ENCODE peak calls at places on chromosomes 12 and 14, in ten cellular contexts. V, A, N, H, W, O, C, K, T and F are unnamed samples. For H3K36me3, the result is how much of the 10 kb centered on the place peaks cover.

GRCh38 chr14:99573436-99574098 is 30.4 kb downstream of the CCDC85C start:
- DNase-seq in K (no peak), H (no peak), W (no peak), A (no peak), N (no peak), C (no peak), T (no peak), V (no peak), O (no peak), F (no peak)

GRCh38 chr12:100493371-100494012 is 19.8 kb downstream of the NR1H4 start:
- DNase-seq in T (peak), N (no peak), K (no peak), V (no peak), H (no peak), A (no peak), C (no peak), O (no peak), W (no peak), F (no peak)

GRCh38 chr12:106924458-106924857 is 31.2 kb upstream of the TMEM263 start:
- DNase-seq in A (no peak), O (no peak), C (no peak), W (no peak), T (no peak), H (no peak), N (no peak), K (no peak), V (no peak), F (no peak)

GRCh38 chr12:47746523-47746922 is 12.2 kb downstream of the RAPGEF3 start:
- DNase-seq in T (no peak), C (no peak), O (no peak), W (no peak), A (no peak), K (no peak), V (no peak), H (no peak), N (no peak), F (no peak)

GRCh38 chr12:119448737-119449136 is 114.2 kb downstream of the CCDC60 start:
- DNase-seq in H (no peak), T (no peak), V (no peak), W (no peak), O (no peak), N (no peak), C (no peak), A (no peak), K (no peak), F (no peak)

GRCh38 chr12:54127538-54128259 is 61.1 kb downstream of the SMUG1 start:
- DNase-seq in T (no peak), W (no peak), H (no peak), K (no peak), O (no peak), N (no peak), V (no peak), A (no peak), C (no peak), F (no peak)

GRCh38 chr14:24848427-24848826 is 201.5 kb downstream of the STXBP6 start:
- DNase-seq in V (no peak), H (peak), A (peak), O (no peak), C (no peak), W (no peak), N (no peak), K (no peak), T (no peak), F (no peak)

GRCh38 chr14:91899777-91900176 is 32.4 kb upstream of the TC2N start:
- DNase-seq in V (no peak), C (no peak), W (no peak), N (no peak), T (no peak), H (no peak), A (no peak), O (no peak), K (no peak), F (no peak)

GRCh38 chr14:29310210-29310609 is 543.6 kb downstream of the FOXG1 start:
- DNase-seq in N (no peak), V (no peak), W (no peak), T (no peak), O (no peak), C (no peak), K (no peak), A (no peak), H (no peak), F (no peak)

GRCh38 chr14:35403085-35403396 is 1.5 kb downstream of the NFKBIA start:
- DNase-seq in W (no peak), V (no peak), N (no peak), T (peak), A (peak), K (peak), H (no peak), O (peak), C (no peak), F (no peak)

GRCh38 chr12:122139941-122140340 is 34.1 kb downstream of the IL31 start:
- DNase-seq in O (no peak), H (no peak), C (no peak), A (no peak), K (no peak), T (no peak), W (no peak), N (no peak), V (no peak), F (no peak)
- H3K36me3 ChIP-seq in O (under half), H (under half), C (half or more), A (under half), K (half or more), T (half or more), W (under half), N (under half), V (under half), F (under half)

DNA sequence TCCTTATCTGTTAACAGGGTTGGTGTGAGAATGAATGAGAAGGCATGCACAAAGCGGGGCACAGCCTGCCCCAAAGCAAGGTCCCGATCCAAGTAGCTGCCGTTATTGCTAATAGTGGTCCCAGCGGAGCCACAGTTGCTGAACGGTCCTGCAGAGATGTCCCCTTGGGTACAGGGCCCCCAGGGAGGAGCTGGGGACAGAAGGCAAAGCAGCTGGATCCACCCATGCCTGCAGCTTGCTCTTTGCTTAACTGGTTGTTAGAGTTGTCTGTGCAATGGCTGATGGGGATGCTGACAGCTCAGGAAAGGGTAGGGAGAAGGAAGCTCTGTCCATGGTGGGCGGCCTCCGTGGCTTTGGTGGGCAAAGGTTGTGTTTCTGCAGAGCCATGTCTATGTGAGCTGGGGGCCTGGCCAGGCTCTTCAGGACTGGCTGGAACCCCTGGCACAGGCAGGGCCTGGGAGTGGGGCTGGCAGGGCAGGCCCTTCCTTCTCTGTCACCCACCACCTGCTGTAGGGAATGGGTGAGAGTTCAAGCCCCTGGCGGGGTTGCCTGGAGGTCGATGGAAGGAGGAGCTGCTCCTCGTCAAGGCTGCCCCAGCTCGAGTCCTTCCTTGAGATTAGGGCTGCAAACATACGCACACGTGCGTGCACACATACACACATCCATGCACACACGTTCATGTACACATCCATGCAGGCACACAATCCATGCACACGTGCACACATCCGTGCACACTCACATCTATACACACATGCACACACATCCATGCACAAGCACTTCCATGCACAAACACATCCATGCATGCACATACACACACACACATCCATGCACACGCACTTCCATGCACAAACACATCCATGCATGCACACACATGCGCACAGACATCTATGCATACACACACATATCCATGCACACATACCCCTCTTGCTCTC is 35.4 kb downstream of the NOC4L start:
- DNase-seq in H (no peak), V (no peak), K (no peak), A (no peak), N (no peak), O (peak), T (no peak), W (no peak), C (no peak), F (no peak)
- H3K4me3 ChIP-seq in H (no peak), V (no peak), K (no peak), A (peak), N (no peak), O (peak), T (no peak), W (no peak), C (no peak), F (no peak)

GRCh38 chr12:132510111-132510724 is 20.3 kb downstream of the FBRSL1 start:
- DNase-seq in K (no peak), C (no peak), W (no peak), H (no peak), T (no peak), O (no peak), N (no peak), A (no peak), V (no peak), F (peak)

GRCh38 chr12:132507656-132508055 is 17.7 kb downstream of the FBRSL1 start:
- DNase-seq in N (peak), K (no peak), O (no peak), A (no peak), W (no peak), C (no peak), H (no peak), T (no peak), V (no peak), F (no peak)

GRCh38 chr12:132506730-132507538 is 17.0 kb downstream of the FBRSL1 start:
- DNase-seq in V (peak), K (peak), O (peak), W (no peak), H (peak), T (peak), N (peak), C (no peak), A (peak), F (peak)

GRCh38 chr12:132508860-132509732 is 19.1 kb downstream of the FBRSL1 start:
- DNase-seq in W (no peak), K (no peak), O (no peak), C (no peak), A (no peak), H (no peak), V (no peak), N (no peak), T (no peak), F (peak)

GRCh38 chr12:132508248-132508740 is 18.3 kb downstream of the FBRSL1 start:
- DNase-seq in H (no peak), K (no peak), C (no peak), V (no peak), O (no peak), A (no peak), N (no peak), T (no peak), W (no peak), F (peak)
- H3K36me3 ChIP-seq in H (under half), K (under half), C (under half), V (under half), O (under half), A (under half), N (under half), T (under half), W (under half), F (under half)

GRCh38 chr12:133190176-133190575 is 8.9 kb downstream of the ZNF268 start:
- DNase-seq in K (no peak), C (no peak), T (no peak), V (no peak), N (no peak), O (no peak), W (no peak), H (no peak), A (no peak), F (no peak)

GRCh38 chr12:133192847-133193246 is 11.6 kb downstream of the ZNF268 start:
- DNase-seq in T (no peak), H (no peak), V (no peak), N (no peak), C (no peak), K (no peak), O (no peak), A (no peak), W (no peak), F (no peak)
- H3K4me3 ChIP-seq in T (no peak), H (no peak), V (no peak), N (no peak), C (no peak), K (no peak), O (no peak), A (no peak), W (no peak), F (no peak)

DNA sequence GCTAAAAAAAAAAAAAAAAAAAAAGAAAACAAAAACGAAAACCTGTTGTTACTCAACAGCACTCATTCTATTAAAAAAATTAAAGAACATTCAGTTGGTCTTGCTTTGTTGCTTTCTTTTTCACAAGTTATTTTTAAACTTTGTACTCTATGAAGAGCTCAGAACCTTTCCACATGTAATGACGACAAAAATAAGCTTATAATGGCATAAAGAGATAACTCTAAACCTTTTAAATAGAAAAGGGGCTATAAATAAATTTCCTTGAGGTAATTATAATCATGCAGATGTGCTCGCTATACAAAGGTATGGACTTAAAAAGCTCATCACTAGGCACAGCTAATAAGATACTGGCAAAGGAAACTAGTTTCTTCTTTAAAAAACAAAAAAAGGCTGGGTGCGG is 13.4 kb downstream of the NR2C1 start:
- DNase-seq in H (no peak), C (no peak), A (no peak), V (no peak), T (no peak), O (no peak), K (no peak), W (no peak), N (no peak), F (no peak)
- H3K36me3 ChIP-seq in H (under half), C (half or more), A (half or more), V (under half), T (half or more), O (under half), K (half or more), W (under half), N (under half), F (under half)

GRCh38 chr14:105529506-105530445 is 3.4 kb downstream of the TMEM121 start:
- DNase-seq in K (peak), W (no peak), C (no peak), V (peak), O (no peak), N (no peak), H (no peak), T (peak), A (no peak), F (peak)
- H3K4me3 ChIP-seq in K (peak), W (peak), C (no peak), V (no peak), O (peak), N (no peak), H (no peak), T (no peak), A (no peak), F (no peak)

GRCh38 chr12:96295532-96296160 is 101.5 kb downstream of the ELK3 start:
- DNase-seq in T (no peak), A (no peak), W (no peak), K (no peak), N (no peak), C (no peak), O (no peak), V (no peak), H (no peak), F (no peak)

GRCh38 chr12:96297504-96297903 is 102.7 kb downstream of the CDK17 start:
- DNase-seq in W (no peak), H (no peak), T (no peak), O (no peak), A (no peak), N (no peak), C (no peak), V (no peak), K (no peak), F (no peak)

GRCh38 chr12:96289067-96289466 is 94.9 kb downstream of the ELK3 start:
- DNase-seq in T (no peak), O (no peak), H (no peak), V (no peak), A (no peak), C (no peak), N (no peak), K (no peak), W (no peak), F (peak)

GRCh38 chr12:96294831-96295230 is 100.7 kb downstream of the ELK3 start:
- DNase-seq in N (no peak), W (no peak), O (no peak), T (no peak), V (no peak), A (no peak), K (no peak), C (no peak), H (peak), F (no peak)

DNA sequence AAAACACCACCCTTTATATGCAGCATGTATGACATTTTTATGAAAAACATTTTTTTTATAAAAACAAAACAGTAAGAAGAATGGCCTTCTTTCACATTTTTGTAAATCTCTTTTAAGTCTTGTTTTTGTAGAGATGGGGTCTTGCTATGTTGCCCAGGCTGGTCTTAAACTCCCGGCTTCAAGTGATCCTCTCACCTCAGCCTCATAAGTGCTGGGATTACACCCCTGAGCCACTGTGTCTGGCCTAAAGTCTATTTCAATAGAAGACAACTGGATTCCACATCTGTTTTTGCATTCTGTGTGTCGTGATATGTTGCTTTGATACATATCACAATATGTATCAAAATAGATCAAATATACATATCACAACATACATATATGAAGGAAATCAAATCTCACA is 98.9 kb downstream of the ELK3 start:
- DNase-seq in C (no peak), A (no peak), N (no peak), H (no peak), V (no peak), W (no peak), T (no peak), K (no peak), O (no peak), F (no peak)
- H3K36me3 ChIP-seq in C (under half), A (under half), N (under half), H (under half), V (under half), W (under half), T (under half), K (half or more), O (under half), F (under half)

GRCh38 chr12:31897791-31898503 is 61.3 kb upstream of the RESF1 start:
- DNase-seq in N (peak), A (peak), H (no peak), O (peak), T (peak), C (no peak), V (no peak), K (peak), W (no peak), F (peak)
- H3K4me3 ChIP-seq in N (no peak), A (no peak), H (no peak), O (no peak), T (no peak), C (no peak), V (no peak), K (no peak), W (no peak), F (no peak)

GRCh38 chr14:102967506-102967795 is 45.0 kb downstream of the AMN start:
- DNase-seq in V (peak), N (no peak), C (no peak), W (no peak), O (no peak), A (no peak), H (no peak), T (no peak), K (no peak), F (no peak)

GRCh38 chr14:102968306-102968705 is 45.8 kb downstream of the AMN start:
- DNase-seq in K (no peak), W (no peak), A (no peak), C (no peak), N (no peak), H (no peak), T (no peak), V (no peak), O (no peak), F (no peak)

GRCh38 chr14:102969901-102970300 is 47.4 kb downstream of the AMN start:
- DNase-seq in A (no peak), N (no peak), K (no peak), H (no peak), V (peak), C (no peak), T (no peak), W (no peak), O (no peak), F (no peak)

GRCh38 chr14:102971314-102971713 is 48.9 kb downstream of the AMN start:
- DNase-seq in C (no peak), W (no peak), A (no peak), K (no peak), T (no peak), N (no peak), O (no peak), V (peak), H (no peak), F (no peak)

GRCh38 chr14:102969060-102969791 is 46.8 kb downstream of the AMN start:
- DNase-seq in N (no peak), C (no peak), V (peak), O (peak), W (no peak), K (no peak), A (no peak), T (no peak), H (no peak), F (no peak)
- H3K36me3 ChIP-seq in N (under half), C (half or more), V (under half), O (under half), W (under half), K (half or more), A (half or more), T (half or more), H (under half), F (under half)

GRCh38 chr14:39176263-39177167 is 1.5 kb downstream of the PNN start:
- DNase-seq in K (no peak), W (no peak), O (no peak), A (no peak), H (no peak), N (no peak), V (no peak), T (no peak), C (no peak), F (no peak)
- H3K4me3 ChIP-seq in K (peak), W (peak), O (peak), A (peak), H (peak), N (no peak), V (peak), T (peak), C (peak), F (peak)